ENCODE peak calls at places on chromosomes 5 and 9, in ten cellular contexts. Z is transverse colon; H is H54; I is heart right ventricle; B is stimulated activated CD4-positive, alpha-beta T cell treated with anti-CD3 and anti-CD28 coated beads, TNF-alpha, amount 100 ng/mL, for 24 hours; N is NCI-H1105 treated with DMSO at 0.1 percent for 48 hours; G is cardiac fibroblast; J is activated CD8-positive, alpha-beta memory T cell treated with anti-CD3 and anti-CD28 coated beads, Interleukin-2, amount 50 U/mL, for 48 hours; X is sigmoid colon; S is H9. O is an unnamed sample.

GRCh38 chr9:135066291-135066690 is 21.2 kb upstream of the OLFM1 start:
- DNase-seq in Z (no peak), H (no peak), I (no peak), B (no peak), N (no peak), G (no peak), J (no peak), X (peak; percentile 32), S (peak; percentile 1), O (no peak)

GRCh38 chr9:112169368-112169767 is 5.7 kb downstream of the SUSD1 start:
- DNase-seq in Z (peak; percentile 74), H (no peak), I (no peak), B (no peak), N (no peak), G (no peak), J (no peak), X (no peak), S (no peak), O (no peak)

GRCh38 chr5:81685481-81685880 is 65.4 kb downstream of the SSBP2 start:
- DNase-seq in Z (no peak), H (no peak), I (no peak), B (no peak), N (no peak), G (no peak), J (no peak), X (no peak), S (no peak), O (no peak)

GRCh38 chr5:159444441-159445082 is 114.3 kb upstream of the IL12B start:
- DNase-seq in Z (no peak), H (no peak), I (no peak), B (no peak), N (peak; percentile 10), G (peak; percentile 77), J (no peak), X (no peak), S (peak; percentile 30), O (no peak)

GRCh38 chr5:82465235-82465634 is 187.1 kb upstream of the RPS23 start:
- DNase-seq in Z (no peak), H (no peak), I (no peak), B (no peak), N (no peak), G (no peak), J (no peak), X (no peak), S (no peak), O (no peak)

GRCh38 chr5:139738193-139738592 is 57.4 kb upstream of the PSD2 start:
- DNase-seq in Z (no peak), H (no peak), I (no peak), B (no peak), N (no peak), G (no peak), J (no peak), X (no peak), S (no peak), O (no peak)

GRCh38 chr5:6700074-6700685 is 13.1 kb upstream of the TENT4A start:
- DNase-seq in Z (no peak), H (no peak), I (no peak), B (no peak), N (no peak), G (peak; percentile 17), J (no peak), X (no peak), S (no peak), O (no peak)

GRCh38 chr5:7897014-7897600 is 28.2 kb downstream of the MTRR start:
- DNase-seq in Z (peak; percentile 11), H (peak; percentile 14), I (no peak), B (no peak), N (peak; percentile 10), G (peak; percentile 38), J (no peak), X (no peak), S (peak; percentile 55), O (no peak)

GRCh38 chr5:37662789-37663475 is 176.9 kb downstream of the GDNF start:
- DNase-seq in Z (no peak), H (no peak), I (no peak), B (no peak), N (no peak), G (no peak), J (no peak), X (no peak), S (no peak), O (no peak)

GRCh38 chr5:103308774-103309173 is 50.2 kb downstream of the MACIR start:
- DNase-seq in Z (no peak), H (no peak), I (no peak), B (no peak), N (no peak), G (no peak), J (no peak), X (no peak), S (no peak), O (no peak)

GRCh38 chr5:88188458-88189132 is 80.0 kb downstream of the TMEM161B start:
- DNase-seq in Z (no peak), H (no peak), I (no peak), B (no peak), N (no peak), G (peak; percentile 7), J (no peak), X (no peak), S (no peak), O (no peak)

O was measured in H1.